ENCODE peak calls at places on chromosomes 1 and 21, in five cellular contexts. P is progenitor cell of endocrine pancreas, Y is endothelial cell, U is Peyer's patch, W is cardiac muscle cell. D is an unnamed sample.

GRCh38 chr1:21262282-21263051 is 27.8 kb downstream of the ECE1 start:
- DNase-seq in P (no peak), Y (no peak), U (peak; percentile 69), W (peak; percentile 93), D (peak; percentile 95)

GRCh38 chr1:95339377-95339776 is 105.4 kb downstream of the RWDD3 start:
- DNase-seq in P (no peak), Y (no peak), U (no peak), W (no peak), D (no peak)

GRCh38 chr1:65066766-65067490 is 81.1 kb upstream of the AK4 start:
- DNase-seq in P (peak; percentile 47), Y (peak; percentile 60), U (peak; percentile 91), W (peak; percentile 91), D (peak; percentile 78)

GRCh38 chr1:156488566-156489165 is 11.9 kb downstream of the MEF2D start:
- DNase-seq in P (no peak), Y (no peak), U (no peak), W (no peak), D (no peak)

GRCh38 chr21:17730782-17731181 is 88.4 kb downstream of the C21orf91 start:
- DNase-seq in P (no peak), Y (no peak), U (no peak), W (no peak), D (no peak)

GRCh38 chr1:232059726-232060360 is 433.3 kb downstream of the DISC1 start:
- DNase-seq in P (no peak), Y (no peak), U (no peak), W (no peak), D (no peak)

GRCh38 chr1:203311368-203312301 is 6.3 kb downstream of the BTG2 start:
- DNase-seq in P (no peak), Y (no peak), U (no peak), W (no peak), D (no peak)

GRCh38 chr1:240831191-240831631 is 219.3 kb upstream of the GREM2 start:
- DNase-seq in P (no peak), Y (no peak), U (no peak), W (peak; percentile 65), D (peak; percentile 83)

GRCh38 chr1:23913212-23913880 is at the start of gene CNR2:
- DNase-seq in P (no peak), Y (no peak), U (no peak), W (no peak), D (no peak)

GRCh38 chr1:244836135-244836521 is 670 bp downstream of the COX20 start:
- DNase-seq in P (no peak), Y (peak; percentile 17), U (no peak), W (peak; percentile 42), D (peak; percentile 49)

GRCh38 chr1:202227997-202228401 is 34.4 kb downstream of the LGR6 start:
- DNase-seq in P (no peak), Y (no peak), U (no peak), W (no peak), D (no peak)

GRCh38 chr1:77876884-77877283 is 11.5 kb upstream of the NEXN start:
- DNase-seq in P (no peak), Y (no peak), U (no peak), W (peak; percentile 46), D (peak; percentile 74)

GRCh38 chr1:21508580-21509350 is 458 bp upstream of the ALPL start:
- DNase-seq in P (peak; percentile 81), Y (peak; percentile 89), U (peak; percentile 73), W (peak; percentile 71), D (peak; percentile 55)

GRCh38 chr1:66999640-67000400 is 54.1 kb downstream of the SLC35D1 start:
- DNase-seq in P (no peak), Y (no peak), U (no peak), W (peak; percentile 29), D (no peak)

GRCh38 chr1:23114424-23115079 is 54.1 kb downstream of the LUZP1 start:
- DNase-seq in P (no peak), Y (no peak), U (no peak), W (peak; percentile 27), D (peak; percentile 50)

GRCh38 chr1:19009882-19010321 is 53.4 kb upstream of the IFFO2 start:
- DNase-seq in P (no peak), Y (no peak), U (no peak), W (peak; percentile 65), D (peak; percentile 66)

GRCh38 chr1:241396747-241397691 is 40.0 kb upstream of the RGS7 start:
- DNase-seq in P (no peak), Y (no peak), U (no peak), W (no peak), D (no peak)

GRCh38 chr1:115062542-115063004 is 26.7 kb downstream of the TSPAN2 start:
- DNase-seq in P (no peak), Y (no peak), U (peak; percentile 62), W (peak; percentile 13), D (peak; percentile 29)

GRCh38 chr1:197677752-197678295 is 97.5 kb downstream of the DENND1B start:
- DNase-seq in P (no peak), Y (no peak), U (no peak), W (no peak), D (no peak)

GRCh38 chr21:42443181-42443785 is 39.6 kb downstream of the UBASH3A start:
- DNase-seq in P (no peak), Y (no peak), U (peak; percentile 31), W (no peak), D (no peak)

GRCh38 chr1:160284220-160284781 is 632 bp downstream of the PEX19 start:
- DNase-seq in P (no peak), Y (peak; percentile 16), U (no peak), W (peak; percentile 87), D (peak; percentile 79)

GRCh38 chr1:36109041-36109679 is 15.9 kb downstream of the COL8A2 start:
- DNase-seq in P (no peak), Y (no peak), U (no peak), W (peak; percentile 80), D (peak; percentile 79)

GRCh38 chr1:70509996-70510876 is 99.2 kb downstream of the CTH start:
- DNase-seq in P (no peak), Y (no peak), U (no peak), W (peak; percentile 92), D (peak; percentile 97)

GRCh38 chr1:98410082-98410481 is 251.4 kb upstream of the SNX7 start:
- DNase-seq in P (no peak), Y (no peak), U (no peak), W (no peak), D (no peak)

GRCh38 chr1:185080425-185080824 is 35.1 kb downstream of the RNF2 start:
- DNase-seq in P (no peak), Y (no peak), U (no peak), W (no peak), D (peak; percentile 5)

DNA sequence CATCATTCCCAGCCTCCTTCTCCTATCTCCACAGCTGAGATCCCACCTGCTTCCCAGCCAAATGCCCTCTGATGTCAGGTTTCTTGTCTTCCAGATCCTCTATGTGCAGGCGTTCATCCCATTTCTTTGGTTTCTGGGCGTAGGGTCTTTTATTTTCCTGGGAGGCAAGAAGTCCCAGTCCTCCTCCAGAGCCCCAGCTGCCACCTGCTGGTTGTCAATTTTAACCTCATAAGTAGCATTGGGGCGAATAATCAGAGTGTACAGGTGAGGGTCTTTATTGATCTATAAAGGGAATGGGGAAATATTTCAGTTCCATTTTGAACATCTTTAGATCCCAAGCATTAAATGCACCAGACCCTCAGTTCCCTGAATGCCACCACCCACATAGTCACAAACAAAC is 47.2 kb upstream of the EPS15 start:
- DNase-seq in P (no peak), Y (no peak), U (no peak), W (no peak), D (no peak)
- TF ChIP-seq CTCF in P (no peak), Y (no peak), U (no peak), W (no peak), D (no peak)

GRCh38 chr1:212214377-212214776 is 70.8 kb upstream of the PPP2R5A start:
- DNase-seq in P (no peak), Y (no peak), U (no peak), W (no peak), D (no peak)
- TF ChIP-seq CTCF in P (no peak), Y (no peak), U (no peak), W (no peak), D (no peak)

GRCh38 chr21:41168391-41169257 is 664 bp downstream of the BACE2 start:
- DNase-seq in P (peak; percentile 29), Y (peak; percentile 53), U (peak; percentile 67), W (peak; percentile 75), D (peak; percentile 64)
- TF ChIP-seq CTCF in P (no peak), Y (no peak), U (no peak), W (peak; percentile 14), D (no peak)

GRCh38 chr21:23936224-23936623 is 1671.1 kb downstream of the MRPL39 start:
- DNase-seq in P (no peak), Y (no peak), U (no peak), W (peak; percentile 4), D (peak; percentile 21)
- TF ChIP-seq CTCF in P (peak; percentile 48), Y (no peak), U (no peak), W (no peak), D (peak; percentile 54)

GRCh38 chr1:174142836-174143235 is 16.5 kb upstream of the RABGAP1L start:
- DNase-seq in P (no peak), Y (no peak), U (no peak), W (no peak), D (no peak)
- TF ChIP-seq CTCF in P (no peak), Y (no peak), U (no peak), W (no peak), D (no peak)

GRCh38 chr1:46372440-46372839 is 21.7 kb upstream of the FAAH start:
- DNase-seq in P (no peak), Y (no peak), U (no peak), W (no peak), D (no peak)
- TF ChIP-seq CTCF in P (no peak), Y (no peak), U (no peak), W (no peak), D (no peak)